ENCODE peak calls at places on chromosomes 2 and 18, in five cellular contexts. B is stomach; Y is CD8-positive, alpha-beta T cell; Q is transverse colon; X is left lung. D is an unnamed sample.

GRCh38 chr2:241314933-241315182 is 614 bp downstream of the HDLBP start:
- DNase-seq in B (no peak), Y (no peak), Q (no peak), X (no peak), D (no peak)

GRCh38 chr2:162926501-162926900 is 87.9 kb upstream of the KCNH7 start:
- DNase-seq in B (no peak), Y (no peak), Q (no peak), X (no peak), D (peak; percentile 73)

GRCh38 chr2:226303707-226304106 is 495.9 kb downstream of the IRS1 start:
- DNase-seq in B (no peak), Y (no peak), Q (no peak), X (no peak), D (no peak)

GRCh38 chr2:11389551-11390528 is 45.4 kb upstream of the ROCK2 start:
- DNase-seq in B (peak; percentile 77), Y (no peak), Q (peak; percentile 75), X (peak; percentile 74), D (no peak)

GRCh38 chr2:33660416-33661118 is 61.5 kb upstream of the FAM98A start:
- DNase-seq in B (no peak), Y (no peak), Q (no peak), X (no peak), D (no peak)

GRCh38 chr2:145421841-145422240 is 901.9 kb upstream of the ZEB2 start:
- DNase-seq in B (no peak), Y (no peak), Q (no peak), X (no peak), D (no peak)

GRCh38 chr2:72141032-72141645 is 6.5 kb downstream of the CYP26B1 start:
- DNase-seq in B (no peak), Y (peak; percentile 39), Q (no peak), X (peak; percentile 26), D (no peak)

GRCh38 chr2:179049546-179050311 is at the start of gene CCDC141:
- DNase-seq in B (no peak), Y (peak; percentile 65), Q (peak; percentile 10), X (no peak), D (no peak)

GRCh38 chr18:24683965-24684364 is 223.5 kb downstream of the HRH4 start:
- DNase-seq in B (no peak), Y (no peak), Q (no peak), X (no peak), D (no peak)

GRCh38 chr2:197433770-197434438 is 924 bp downstream of the SF3B1 start:
- DNase-seq in B (no peak), Y (no peak), Q (no peak), X (no peak), D (no peak)

GRCh38 chr2:18829331-18829902 is 240.0 kb upstream of the NT5C1B start:
- DNase-seq in B (no peak), Y (no peak), Q (no peak), X (no peak), D (no peak)

GRCh38 chr2:135775420-135775819 is 33.8 kb downstream of the UBXN4 start:
- DNase-seq in B (no peak), Y (no peak), Q (no peak), X (no peak), D (no peak)

GRCh38 chr2:19435815-19436214 is 77.4 kb upstream of the OSR1 start:
- DNase-seq in B (no peak), Y (no peak), Q (no peak), X (no peak), D (no peak)

GRCh38 chr2:71048096-71048495 is 20.4 kb upstream of the NAGK start:
- DNase-seq in B (no peak), Y (no peak), Q (no peak), X (no peak), D (no peak)

GRCh38 chr2:73907840-73908452 is 15.1 kb downstream of the ACTG2 start:
- DNase-seq in B (no peak), Y (peak; percentile 70), Q (peak; percentile 38), X (no peak), D (no peak)

GRCh38 chr2:65997941-65998340 is 437.0 kb upstream of the MEIS1 start:
- DNase-seq in B (no peak), Y (no peak), Q (no peak), X (no peak), D (no peak)

GRCh38 chr18:62938006-62938405 is 222.7 kb downstream of the PHLPP1 start:
- DNase-seq in B (no peak), Y (no peak), Q (no peak), X (no peak), D (no peak)

GRCh38 chr2:9796056-9796792 is 47.0 kb upstream of the TAF1B start:
- DNase-seq in B (no peak), Y (no peak), Q (no peak), X (no peak), D (no peak)

GRCh38 chr2:232890896-232891601 is 21.0 kb downstream of the SNORC start:
- DNase-seq in B (peak; percentile 24), Y (no peak), Q (no peak), X (peak; percentile 70), D (peak; percentile 73)

GRCh38 chr2:175017618-175018414 is 12.6 kb upstream of the CHN1 start:
- DNase-seq in B (no peak), Y (no peak), Q (no peak), X (no peak), D (no peak)
- H3K27ac ChIP-seq in B (no peak overlapping the region), Y (no peak overlapping the region), Q (no peak overlapping the region), X (no peak overlapping the region), D (no peak overlapping the region)

GRCh38 chr18:3248062-3248669 is 565 bp downstream of the MYL12A start:
- DNase-seq in B (no peak), Y (no peak), Q (peak; percentile 40), X (no peak), D (no peak)

GRCh38 chr18:3248670-3249359 is 1.2 kb downstream of the MYL12A start:
- DNase-seq in B (no peak), Y (no peak), Q (peak; percentile 57), X (no peak), D (no peak)

GRCh38 chr18:3251963-3252277 is 4.3 kb downstream of the MYL12A start:
- DNase-seq in B (no peak), Y (no peak), Q (no peak), X (no peak), D (no peak)

GRCh38 chr18:3251249-3251962 is 3.8 kb downstream of the MYL12A start:
- DNase-seq in B (no peak), Y (no peak), Q (no peak), X (no peak), D (no peak)

GRCh38 chr18:3250237-3251107 is 2.9 kb downstream of the MYL12A start:
- DNase-seq in B (no peak), Y (no peak), Q (no peak), X (no peak), D (no peak)
- H3K4me3 ChIP-seq in B (no peak overlapping the region), Y (peak overlapping the region; percentile 21), Q (no peak overlapping the region), X (peak overlapping the region; percentile 93), D (no peak overlapping the region)

DNA sequence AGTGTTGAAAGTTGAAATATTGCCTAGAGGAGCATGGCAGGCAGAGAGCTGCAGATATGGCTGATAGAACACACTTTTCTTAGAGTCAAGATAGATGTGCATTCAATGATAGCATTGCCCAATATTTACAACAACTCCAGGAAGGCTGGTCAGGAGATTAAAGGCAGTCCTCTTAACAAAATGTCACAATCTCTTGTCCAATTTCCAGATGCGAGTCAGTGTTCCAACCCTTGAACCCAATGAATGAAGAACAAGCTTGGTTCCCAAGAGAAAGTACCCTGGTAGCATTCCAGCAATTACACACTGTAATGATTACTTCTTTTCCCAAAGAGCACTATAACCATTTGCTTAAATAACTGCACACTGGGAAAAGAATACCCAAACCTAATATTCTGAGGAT is 839.4 kb upstream of the VRK2 start:
- DNase-seq in B (no peak), Y (no peak), Q (no peak), X (no peak), D (no peak)
- H3K4me1 ChIP-seq in B (no peaks in the 10 kb centered on the region), Y (no peaks in the 10 kb centered on the region), Q (no peaks in the 10 kb centered on the region), X (no peaks in the 10 kb centered on the region), D (no peaks in the 10 kb centered on the region)

GRCh38 chr2:238077292-238077691 is 16.5 kb downstream of the SCLY start:
- DNase-seq in B (no peak), Y (no peak), Q (no peak), X (no peak), D (no peak)
- H3K27ac ChIP-seq in B (no peak overlapping the region), Y (no peak overlapping the region), Q (no peak overlapping the region), X (no peak overlapping the region), D (no peak overlapping the region)

DNA sequence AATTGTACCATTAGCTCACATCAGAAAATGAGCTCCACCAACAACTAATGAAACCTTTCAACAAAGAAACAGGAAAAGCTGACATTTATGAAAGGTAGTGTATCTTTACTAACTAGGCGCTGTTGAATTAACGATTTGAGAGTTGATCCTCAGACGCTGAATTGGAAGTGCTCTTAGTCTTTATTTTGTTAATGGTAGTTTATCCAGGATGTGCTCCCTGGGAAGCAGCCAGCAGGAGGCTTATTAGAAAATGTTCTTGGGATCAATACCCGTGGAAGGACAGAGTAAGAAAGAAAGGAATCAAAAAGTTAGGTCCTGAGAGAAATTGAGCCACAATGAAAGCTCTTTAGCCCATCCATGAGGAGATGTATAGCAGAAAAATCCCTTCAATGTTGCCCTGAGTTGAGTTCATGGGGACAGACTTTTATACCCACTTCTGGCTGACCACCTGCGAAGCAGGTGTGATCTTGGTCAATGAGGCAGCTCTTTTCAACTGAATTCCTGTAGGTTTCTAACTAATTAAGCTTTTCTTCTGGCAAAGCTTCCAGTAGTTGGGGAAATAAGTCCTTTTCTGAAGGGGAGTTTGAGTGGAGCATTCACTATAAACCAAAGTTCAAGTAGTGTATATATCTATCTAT is 492.6 kb upstream of the REG3G start:
- DNase-seq in B (no peak), Y (no peak), Q (no peak), X (no peak), D (no peak)
- H3K4me3 ChIP-seq in B (no peak overlapping the region), Y (no peak overlapping the region), Q (no peak overlapping the region), X (no peak overlapping the region), D (no peak overlapping the region)

GRCh38 chr18:9146224-9146623 is 9.6 kb downstream of the ANKRD12 start:
- DNase-seq in B (no peak), Y (no peak), Q (no peak), X (no peak), D (no peak)
- H3K4me1 ChIP-seq in B (peaks cover 96% of the 10 kb centered on the region), Y (peaks cover 46% of the 10 kb centered on the region), Q (peaks cover 57% of the 10 kb centered on the region), X (peaks cover 100% of the 10 kb centered on the region), D (peaks cover 37% of the 10 kb centered on the region)

GRCh38 chr2:127464470-127465257 is 46.4 kb downstream of the PROC start:
- DNase-seq in B (no peak), Y (no peak), Q (no peak), X (no peak), D (no peak)
- H3K27ac ChIP-seq in B (no peak overlapping the region), Y (no peak overlapping the region), Q (no peak overlapping the region), X (no peak overlapping the region), D (no peak overlapping the region)

DNA sequence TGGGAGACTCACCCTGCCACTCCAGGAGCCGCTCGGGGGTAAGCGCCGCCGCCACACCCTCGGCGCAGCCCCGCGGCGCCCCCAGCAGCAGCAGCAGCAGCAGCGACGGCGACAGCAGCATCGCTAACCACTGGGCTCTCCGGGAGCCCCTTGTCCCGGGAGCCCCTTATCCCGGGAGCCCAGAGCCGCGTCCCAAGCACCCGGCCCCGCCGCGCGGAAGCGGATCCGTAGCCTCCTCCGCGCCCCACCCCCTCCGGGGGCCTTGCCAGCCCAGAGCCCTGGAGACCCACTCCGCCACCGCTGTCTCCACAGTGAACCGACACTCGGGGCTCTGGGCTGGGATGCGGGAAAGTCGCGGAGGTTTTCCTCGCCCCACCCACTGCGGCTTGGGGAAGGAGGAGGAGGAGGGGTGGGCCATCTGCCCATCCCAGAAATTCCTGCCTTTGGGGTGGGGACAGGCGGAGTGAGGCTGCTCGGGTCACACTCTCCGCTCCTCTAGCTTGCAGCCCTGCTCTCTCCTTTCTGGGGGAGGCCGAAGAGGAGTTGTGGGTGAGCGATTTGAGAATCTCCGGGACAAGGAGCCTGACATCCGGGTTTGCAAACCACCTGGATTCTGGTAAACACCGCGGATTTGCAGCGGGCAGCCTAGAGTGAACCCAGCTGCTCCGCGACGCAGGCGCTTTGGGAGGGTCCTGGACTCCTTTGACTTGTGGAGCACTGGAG is at the start of gene PLA2R1:
- DNase-seq in B (peak; percentile 34), Y (no peak), Q (peak; percentile 74), X (peak; percentile 45), D (peak; percentile 53)
- H3K4me3 ChIP-seq in B (peak within 1 kb of the TSS; percentile 77), Y (peak within 1 kb of the TSS; percentile 27), Q (peak within 1 kb of the TSS; percentile 55), X (peak within 1 kb of the TSS; percentile 55), D (peak within 1 kb of the TSS; percentile 57)